ENCODE peak calls at places on chromosome 11, in six cellular contexts. One of them, this sample, is unnamed.

GRCh38 chr11:133860151-133860550 is 14.8 kb upstream of the SPATA19 start:
- DNase-seq in mesendoderm: no peak
- DNase-seq in HepG2: no peak
- DNase-seq in kidney: no peak
- DNase-seq in adipocyte: no peak
- DNase-seq in MM.1S: no peak
- DNase-seq in this sample: no peak

GRCh38 chr11:117560786-117561530 is 233.3 kb downstream of the CEP164 start:
- DNase-seq in mesendoderm: no peak
- DNase-seq in HepG2: no peak
- DNase-seq in kidney: no peak
- DNase-seq in adipocyte: no peak
- DNase-seq in MM.1S: no peak
- DNase-seq in this sample: no peak

GRCh38 chr11:31830406-31830805 is 19.3 kb upstream of the PAX6 start:
- DNase-seq in mesendoderm: no peak
- DNase-seq in HepG2: no peak
- DNase-seq in kidney: no peak
- DNase-seq in adipocyte: no peak
- DNase-seq in MM.1S: no peak
- DNase-seq in this sample: no peak

GRCh38 chr11:82829101-82829500 is 71.1 kb downstream of the PRCP start:
- DNase-seq in mesendoderm: no peak
- DNase-seq in HepG2: no peak
- DNase-seq in kidney: no peak
- DNase-seq in adipocyte: no peak
- DNase-seq in MM.1S: no peak
- DNase-seq in this sample: no peak

GRCh38 chr11:94885133-94885532 is 88.2 kb downstream of the CWC15 start:
- DNase-seq in mesendoderm: no peak
- DNase-seq in HepG2: no peak
- DNase-seq in kidney: no peak
- DNase-seq in adipocyte: no peak
- DNase-seq in MM.1S: no peak
- DNase-seq in this sample: peak; percentile 42

GRCh38 chr11:2930705-2931415 is 1.6 kb upstream of the PHLDA2 start:
- DNase-seq in mesendoderm: peak; percentile 92
- DNase-seq in HepG2: peak; percentile 68
- DNase-seq in kidney: peak; percentile 94
- DNase-seq in adipocyte: no peak
- DNase-seq in MM.1S: peak; percentile 84
- DNase-seq in this sample: peak; percentile 98

GRCh38 chr11:11578542-11578941 is 43.3 kb downstream of the GALNT18 start:
- DNase-seq in mesendoderm: no peak
- DNase-seq in HepG2: no peak
- DNase-seq in kidney: no peak
- DNase-seq in adipocyte: no peak
- DNase-seq in MM.1S: no peak
- DNase-seq in this sample: peak; percentile 28

GRCh38 chr11:128731041-128731663 is 37.3 kb downstream of the FLI1 start:
- DNase-seq in mesendoderm: no peak
- DNase-seq in HepG2: no peak
- DNase-seq in kidney: no peak
- DNase-seq in adipocyte: no peak
- DNase-seq in MM.1S: peak; percentile 94
- DNase-seq in this sample: no peak

GRCh38 chr11:94934362-94934761 is 39.0 kb downstream of the CWC15 start:
- DNase-seq in mesendoderm: peak; percentile 67
- DNase-seq in HepG2: no peak
- DNase-seq in kidney: no peak
- DNase-seq in adipocyte: peak; percentile 27
- DNase-seq in MM.1S: no peak
- DNase-seq in this sample: peak; percentile 66

GRCh38 chr11:45662665-45663485 is 2.5 kb downstream of the CHST1 start:
- DNase-seq in mesendoderm: peak; percentile 85
- DNase-seq in HepG2: peak; percentile 20
- DNase-seq in kidney: peak; percentile 48
- DNase-seq in adipocyte: peak; percentile 88
- DNase-seq in MM.1S: peak; percentile 27
- DNase-seq in this sample: peak; percentile 69

GRCh38 chr11:19614370-19614936 is 98.2 kb upstream of the NAV2 start:
- DNase-seq in mesendoderm: no peak
- DNase-seq in HepG2: no peak
- DNase-seq in kidney: no peak
- DNase-seq in adipocyte: no peak
- DNase-seq in MM.1S: no peak
- DNase-seq in this sample: no peak

GRCh38 chr11:18754308-18754707 is 28.3 kb upstream of the IGSF22 start:
- DNase-seq in mesendoderm: no peak
- DNase-seq in HepG2: no peak
- DNase-seq in kidney: no peak
- DNase-seq in adipocyte: no peak
- DNase-seq in MM.1S: no peak
- DNase-seq in this sample: no peak

GRCh38 chr11:126392638-126393023 is 37.1 kb downstream of the ST3GAL4 start:
- DNase-seq in mesendoderm: no peak
- DNase-seq in HepG2: no peak
- DNase-seq in kidney: no peak
- DNase-seq in adipocyte: no peak
- DNase-seq in MM.1S: no peak
- DNase-seq in this sample: no peak

GRCh38 chr11:121426476-121427454 is 25.3 kb upstream of the SORL1 start:
- DNase-seq in mesendoderm: peak; percentile 56
- DNase-seq in HepG2: no peak
- DNase-seq in kidney: peak; percentile 75
- DNase-seq in adipocyte: no peak
- DNase-seq in MM.1S: no peak
- DNase-seq in this sample: peak; percentile 86

GRCh38 chr11:73268671-73269271 is 3.4 kb upstream of the P2RY6 start:
- DNase-seq in mesendoderm: no peak
- DNase-seq in HepG2: no peak
- DNase-seq in kidney: no peak
- DNase-seq in adipocyte: no peak
- DNase-seq in MM.1S: no peak
- DNase-seq in this sample: peak; percentile 49

GRCh38 chr11:84558085-84558905 is 1068.8 kb downstream of the DLG2 start:
- DNase-seq in mesendoderm: peak; percentile 74
- DNase-seq in HepG2: peak; percentile 80
- DNase-seq in kidney: no peak
- DNase-seq in adipocyte: peak; percentile 76
- DNase-seq in MM.1S: peak; percentile 76
- DNase-seq in this sample: peak; percentile 70

GRCh38 chr11:14300661-14301304 is 58.2 kb downstream of the RRAS2 start:
- DNase-seq in mesendoderm: peak; percentile 94
- DNase-seq in HepG2: peak; percentile 59
- DNase-seq in kidney: no peak
- DNase-seq in adipocyte: peak; percentile 78
- DNase-seq in MM.1S: peak; percentile 57
- DNase-seq in this sample: peak; percentile 89

GRCh38 chr11:76672431-76673163 is 2.0 kb upstream of the LRRC32 start:
- DNase-seq in mesendoderm: no peak
- DNase-seq in HepG2: no peak
- DNase-seq in kidney: peak; percentile 86
- DNase-seq in adipocyte: no peak
- DNase-seq in MM.1S: peak; percentile 59
- DNase-seq in this sample: no peak

GRCh38 chr11:73321342-73322110 is 13.4 kb downstream of the ARHGEF17 start:
- DNase-seq in mesendoderm: no peak
- DNase-seq in HepG2: no peak
- DNase-seq in kidney: peak; percentile 94
- DNase-seq in adipocyte: peak; percentile 68
- DNase-seq in MM.1S: no peak
- DNase-seq in this sample: no peak

GRCh38 chr11:67436459-67437081 is 912 bp downstream of the PTPRCAP start:
- DNase-seq in mesendoderm: peak; percentile 96
- DNase-seq in HepG2: no peak
- DNase-seq in kidney: peak; percentile 78
- DNase-seq in adipocyte: no peak
- DNase-seq in MM.1S: no peak
- DNase-seq in this sample: peak; percentile 81

GRCh38 chr11:130636672-130637463 is 188.4 kb downstream of the ADAMTS15 start:
- DNase-seq in mesendoderm: peak; percentile 45
- DNase-seq in HepG2: peak; percentile 60
- DNase-seq in kidney: no peak
- DNase-seq in adipocyte: peak; percentile 53
- DNase-seq in MM.1S: no peak
- DNase-seq in this sample: no peak

GRCh38 chr11:84165139-84165538 is 879.0 kb upstream of the CCDC90B start:
- DNase-seq in mesendoderm: no peak
- DNase-seq in HepG2: no peak
- DNase-seq in kidney: no peak
- DNase-seq in adipocyte: no peak
- DNase-seq in MM.1S: no peak
- DNase-seq in this sample: no peak

GRCh38 chr11:85647604-85648299 is at the start of gene TMEM126A:
- DNase-seq in mesendoderm: peak; percentile 98
- DNase-seq in HepG2: peak; percentile 86
- DNase-seq in kidney: peak; percentile 96
- DNase-seq in adipocyte: peak; percentile 95
- DNase-seq in MM.1S: peak; percentile 91
- DNase-seq in this sample: peak; percentile 98

DNA sequence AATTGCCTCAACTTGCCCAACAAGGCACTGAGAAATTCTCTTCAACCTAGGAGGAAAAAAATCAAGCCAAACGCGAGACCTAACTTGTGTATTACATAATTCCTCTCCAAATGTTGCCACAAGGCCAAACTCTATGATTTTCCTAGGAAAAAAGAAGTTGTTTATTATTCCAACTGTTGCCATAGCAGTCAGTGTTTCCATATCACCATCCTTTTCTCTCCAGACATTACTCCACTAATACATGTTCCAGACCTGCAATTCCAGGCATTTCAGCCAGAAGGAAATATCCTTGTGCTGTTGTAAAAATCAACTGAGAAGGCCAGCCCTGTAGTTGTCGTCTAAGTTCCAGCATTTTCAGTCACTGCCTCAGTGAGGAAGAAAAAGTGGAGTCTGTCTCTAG is 33.1 kb upstream of the PAMR1 start:
- DNase-seq in mesendoderm: no peak
- DNase-seq in HepG2: no peak
- DNase-seq in kidney: no peak
- DNase-seq in adipocyte: peak; percentile 34
- DNase-seq in MM.1S: no peak
- DNase-seq in this sample: no peak
- H3K9ac ChIP-seq in mesendoderm: no peak overlapping the region
- H3K9ac ChIP-seq in HepG2: no peak overlapping the region
- H3K9ac ChIP-seq in kidney: no peak overlapping the region
- H3K9ac ChIP-seq in adipocyte: no peak overlapping the region
- H3K9ac ChIP-seq in MM.1S: no peak overlapping the region
- H3K9ac ChIP-seq in this sample: no peak overlapping the region

GRCh38 chr11:26043665-26044064 is 288.3 kb upstream of the ANO3 start:
- DNase-seq in mesendoderm: no peak
- DNase-seq in HepG2: no peak
- DNase-seq in kidney: no peak
- DNase-seq in adipocyte: no peak
- DNase-seq in MM.1S: peak; percentile 4
- DNase-seq in this sample: no peak

GRCh38 chr11:26042113-26042512 is 289.8 kb upstream of the ANO3 start:
- DNase-seq in mesendoderm: no peak
- DNase-seq in HepG2: no peak
- DNase-seq in kidney: peak; percentile 49
- DNase-seq in adipocyte: no peak
- DNase-seq in MM.1S: peak; percentile 2
- DNase-seq in this sample: no peak

GRCh38 chr11:26040339-26040738 is 291.6 kb upstream of the ANO3 start:
- DNase-seq in mesendoderm: no peak
- DNase-seq in HepG2: no peak
- DNase-seq in kidney: no peak
- DNase-seq in adipocyte: no peak
- DNase-seq in MM.1S: peak; percentile 0
- DNase-seq in this sample: no peak

DNA sequence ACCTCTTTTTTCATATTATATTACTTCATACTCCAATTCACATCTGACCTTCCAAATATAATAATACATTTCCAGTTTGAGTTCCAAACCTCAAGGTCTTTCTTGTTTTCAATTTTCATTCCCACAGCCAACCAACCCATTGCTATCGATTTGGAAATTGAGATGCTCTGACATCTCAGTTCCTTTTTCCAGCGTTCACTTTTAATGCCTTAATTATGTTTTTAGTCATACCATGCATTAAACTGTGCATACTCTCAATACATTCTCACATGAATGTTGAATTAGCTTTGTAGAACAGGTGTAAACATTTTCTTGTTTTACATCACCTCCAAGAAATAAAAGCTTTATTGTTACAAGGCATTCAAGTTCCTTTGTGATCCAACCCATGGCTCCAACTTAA is 294.2 kb upstream of the ANO3 start:
- DNase-seq in mesendoderm: no peak
- DNase-seq in HepG2: no peak
- DNase-seq in kidney: no peak
- DNase-seq in adipocyte: no peak
- DNase-seq in MM.1S: no peak
- DNase-seq in this sample: no peak
- H3K4me3 ChIP-seq in mesendoderm: no peak overlapping the region
- H3K4me3 ChIP-seq in HepG2: no peak overlapping the region
- H3K4me3 ChIP-seq in kidney: no peak overlapping the region
- H3K4me3 ChIP-seq in adipocyte: no peak overlapping the region
- H3K4me3 ChIP-seq in MM.1S: no peak overlapping the region
- H3K4me3 ChIP-seq in this sample: no peak overlapping the region

GRCh38 chr11:7571640-7572000 is 57.8 kb downstream of the PPFIBP2 start:
- DNase-seq in mesendoderm: peak; percentile 92
- DNase-seq in HepG2: peak; percentile 76
- DNase-seq in kidney: peak; percentile 78
- DNase-seq in adipocyte: peak; percentile 91
- DNase-seq in MM.1S: peak; percentile 19
- DNase-seq in this sample: peak; percentile 97
- H3K9ac ChIP-seq in mesendoderm: peak overlapping the region; percentile 38
- H3K9ac ChIP-seq in HepG2: peak overlapping the region; percentile 69
- H3K9ac ChIP-seq in kidney: no peak overlapping the region
- H3K9ac ChIP-seq in adipocyte: peak overlapping the region; percentile 45
- H3K9ac ChIP-seq in MM.1S: no peak overlapping the region
- H3K9ac ChIP-seq in this sample: no peak overlapping the region

GRCh38 chr11:111937859-111938258 is 716 bp downstream of the DIXDC1 start:
- DNase-seq in mesendoderm: peak; percentile 41
- DNase-seq in HepG2: no peak
- DNase-seq in kidney: no peak
- DNase-seq in adipocyte: no peak
- DNase-seq in MM.1S: no peak
- DNase-seq in this sample: no peak
- H3K4me3 ChIP-seq in mesendoderm: peak overlapping the region; percentile 38
- H3K4me3 ChIP-seq in HepG2: peak overlapping the region; percentile 72
- H3K4me3 ChIP-seq in kidney: peak overlapping the region; percentile 71
- H3K4me3 ChIP-seq in adipocyte: peak overlapping the region; percentile 82
- H3K4me3 ChIP-seq in MM.1S: peak overlapping the region; percentile 84
- H3K4me3 ChIP-seq in this sample: peak overlapping the region; percentile 87

GRCh38 chr11:88535266-88535665 is 197.7 kb upstream of the CTSC start:
- DNase-seq in mesendoderm: no peak
- DNase-seq in HepG2: no peak
- DNase-seq in kidney: no peak
- DNase-seq in adipocyte: no peak
- DNase-seq in MM.1S: no peak
- DNase-seq in this sample: no peak
- H3K9ac ChIP-seq in mesendoderm: no peak overlapping the region
- H3K9ac ChIP-seq in HepG2: no peak overlapping the region
- H3K9ac ChIP-seq in kidney: no peak overlapping the region
- H3K9ac ChIP-seq in adipocyte: no peak overlapping the region
- H3K9ac ChIP-seq in MM.1S: no peak overlapping the region
- H3K9ac ChIP-seq in this sample: no peak overlapping the region

This sample was measured in endodermal cell.